ENCODE peak calls at places on chromosomes 13 and 19, in six cellular contexts. U is GM23248; D is GM19239; O is stimulated activated CD4-positive, alpha-beta T cell treated with anti-CD3 and anti-CD28 coated beads, TNF-alpha, amount 100 ng/mL, for 1 hour; M is activated CD4-positive, alpha-beta T cell treated with anti-CD3 and anti-CD28 coated beads for 48 hours; X is stimulated activated CD8-positive, alpha-beta memory T cell treated with anti-CD3 and anti-CD28 coated beads, Interleukin-2, amount 100 ng/mL, for 1 hour. A is an unnamed sample.

GRCh38 chr13:54133721-54134120 is 1105.1 kb downstream of the OLFM4 start:
- DNase-seq in U (no peak), D (no peak), O (no peak), M (no peak), X (no peak), A (no peak)

GRCh38 chr19:40217921-40218890 is at the start of gene TTC9B:
- DNase-seq in U (peak; percentile 60), D (no peak), O (peak; percentile 38), M (peak; percentile 63), X (peak; percentile 12), A (no peak)

GRCh38 chr19:31110331-31110730 is 238.9 kb downstream of the TSHZ3 start:
- DNase-seq in U (peak; percentile 70), D (no peak), O (no peak), M (peak; percentile 29), X (no peak), A (peak; percentile 70)

GRCh38 chr13:48896312-48896711 is 79.4 kb upstream of the FNDC3A start:
- DNase-seq in U (peak; percentile 45), D (no peak), O (no peak), M (no peak), X (no peak), A (peak; percentile 39)

GRCh38 chr19:51695088-51695487 is 2.0 kb downstream of the SPACA6 start:
- DNase-seq in U (no peak), D (no peak), O (no peak), M (no peak), X (no peak), A (no peak)

GRCh38 chr19:50362656-50363424 is 2.6 kb downstream of the NAPSA start:
- DNase-seq in U (no peak), D (no peak), O (no peak), M (peak; percentile 69), X (no peak), A (no peak)

GRCh38 chr13:69545500-69546025 is 562.1 kb upstream of the ATXN8OS start:
- DNase-seq in U (no peak), D (no peak), O (no peak), M (no peak), X (no peak), A (no peak)

GRCh38 chr13:31009166-31009565 is 76.7 kb downstream of the TEX26 start:
- DNase-seq in U (no peak), D (no peak), O (no peak), M (no peak), X (no peak), A (no peak)

GRCh38 chr19:19232231-19232630 is 20.5 kb downstream of the NCAN start:
- DNase-seq in U (no peak), D (no peak), O (no peak), M (no peak), X (no peak), A (no peak)

GRCh38 chr19:48645652-48646191 is at the start of gene CA11:
- DNase-seq in U (peak; percentile 36), D (no peak), O (no peak), M (no peak), X (no peak), A (no peak)

GRCh38 chr13:107361666-107362065 is 793.7 kb upstream of the ARGLU1 start:
- DNase-seq in U (peak; percentile 79), D (no peak), O (no peak), M (no peak), X (no peak), A (peak; percentile 70)

GRCh38 chr13:97975851-97976550 is 22.5 kb downstream of the IPO5 start:
- DNase-seq in U (peak; percentile 98), D (peak; percentile 96), O (peak; percentile 87), M (peak; percentile 90), X (peak; percentile 84), A (peak; percentile 68)

GRCh38 chr13:45782327-45783045 is 69.1 kb downstream of the SIAH3 start:
- DNase-seq in U (no peak), D (no peak), O (no peak), M (no peak), X (no peak), A (no peak)

A was measured in fibroblast of the aortic adventitia.